ENCODE peak calls at places on chromosome 1, in five cellular contexts. One of them, this sample, is unnamed.

GRCh38 chr1:3084726-3085125 is 15.7 kb downstream of the PRDM16 start:
- DNase-seq in MCF 10A: no peak
- DNase-seq in psoas muscle: no peak
- DNase-seq in H1: no peak
- DNase-seq in neural crest cell: no peak
- DNase-seq in this sample: no peak

GRCh38 chr1:202632241-202632640 is 78.0 kb downstream of the SYT2 start:
- DNase-seq in H1: no peak
- DNase-seq in psoas muscle: peak
- DNase-seq in MCF 10A: no peak
- DNase-seq in neural crest cell: no peak
- DNase-seq in this sample: no peak

GRCh38 chr1:98709906-98710305 is 48.4 kb downstream of the SNX7 start:
- DNase-seq in psoas muscle: no peak
- DNase-seq in neural crest cell: no peak
- DNase-seq in MCF 10A: no peak
- DNase-seq in H1: no peak
- DNase-seq in this sample: no peak

GRCh38 chr1:220751130-220751529 is 3.0 kb downstream of the MTARC2 start:
- DNase-seq in H1: no peak
- DNase-seq in neural crest cell: no peak
- DNase-seq in MCF 10A: no peak
- DNase-seq in psoas muscle: no peak
- DNase-seq in this sample: no peak

GRCh38 chr1:94236630-94237290 is 624 bp downstream of the ARHGAP29 start:
- DNase-seq in neural crest cell: no peak
- DNase-seq in MCF 10A: peak
- DNase-seq in H1: no peak
- DNase-seq in psoas muscle: peak
- DNase-seq in this sample: no peak

GRCh38 chr1:214332950-214333798 is 52.2 kb downstream of the SMYD2 start:
- DNase-seq in H1: peak
- DNase-seq in MCF 10A: peak
- DNase-seq in neural crest cell: peak
- DNase-seq in psoas muscle: peak
- DNase-seq in this sample: no peak

GRCh38 chr1:219792337-219793021 is 135.9 kb downstream of the SLC30A10 start:
- DNase-seq in psoas muscle: no peak
- DNase-seq in H1: no peak
- DNase-seq in MCF 10A: no peak
- DNase-seq in neural crest cell: no peak
- DNase-seq in this sample: no peak

GRCh38 chr1:232655041-232655745 is 25.3 kb upstream of the SIPA1L2 start:
- DNase-seq in H1: no peak
- DNase-seq in psoas muscle: no peak
- DNase-seq in neural crest cell: no peak
- DNase-seq in MCF 10A: no peak
- DNase-seq in this sample: no peak

GRCh38 chr1:93880731-93881130 is 1.7 kb upstream of the DNTTIP2 start:
- DNase-seq in MCF 10A: no peak
- DNase-seq in psoas muscle: no peak
- DNase-seq in H1: no peak
- DNase-seq in neural crest cell: no peak
- DNase-seq in this sample: no peak

GRCh38 chr1:51690285-51690961 is 73.5 kb downstream of the OSBPL9 start:
- DNase-seq in psoas muscle: no peak
- DNase-seq in H1: no peak
- DNase-seq in MCF 10A: peak
- DNase-seq in neural crest cell: no peak
- DNase-seq in this sample: no peak

GRCh38 chr1:233075045-233075444 is 124.6 kb downstream of the NTPCR start:
- DNase-seq in H1: no peak
- DNase-seq in MCF 10A: peak
- DNase-seq in neural crest cell: no peak
- DNase-seq in psoas muscle: no peak
- DNase-seq in this sample: no peak

GRCh38 chr1:35499652-35500176 is 57.5 kb downstream of the KIAA0319L start:
- DNase-seq in neural crest cell: no peak
- DNase-seq in psoas muscle: no peak
- DNase-seq in MCF 10A: no peak
- DNase-seq in H1: no peak
- DNase-seq in this sample: no peak

GRCh38 chr1:33147997-33148314 is 33.9 kb downstream of the TRIM62 start:
- DNase-seq in psoas muscle: no peak
- DNase-seq in neural crest cell: no peak
- DNase-seq in MCF 10A: peak
- DNase-seq in H1: no peak
- DNase-seq in this sample: no peak

GRCh38 chr1:243316366-243316989 is 60.6 kb downstream of the SDCCAG8 start:
- DNase-seq in MCF 10A: no peak
- DNase-seq in H1: no peak
- DNase-seq in psoas muscle: no peak
- DNase-seq in neural crest cell: peak
- DNase-seq in this sample: no peak

GRCh38 chr1:43048601-43049011 is 89.9 kb upstream of the SLC2A1 start:
- DNase-seq in H1: no peak
- DNase-seq in MCF 10A: peak
- DNase-seq in psoas muscle: no peak
- DNase-seq in neural crest cell: no peak
- DNase-seq in this sample: no peak

GRCh38 chr1:115764541-115764940 is 4.0 kb downstream of the CASQ2 start:
- DNase-seq in H1: no peak
- DNase-seq in MCF 10A: peak
- DNase-seq in neural crest cell: peak
- DNase-seq in psoas muscle: no peak
- DNase-seq in this sample: no peak

GRCh38 chr1:194069168-194069830 is 882.9 kb upstream of the B3GALT2 start:
- DNase-seq in neural crest cell: no peak
- DNase-seq in H1: no peak
- DNase-seq in psoas muscle: no peak
- DNase-seq in MCF 10A: no peak
- DNase-seq in this sample: no peak

GRCh38 chr1:197486948-197487347 is 218.9 kb downstream of the CRB1 start:
- DNase-seq in psoas muscle: no peak
- DNase-seq in MCF 10A: peak
- DNase-seq in H1: no peak
- DNase-seq in neural crest cell: no peak
- DNase-seq in this sample: no peak

GRCh38 chr1:48052923-48053291 is 55.7 kb upstream of the TRABD2B start:
- DNase-seq in neural crest cell: no peak
- DNase-seq in H1: no peak
- DNase-seq in psoas muscle: no peak
- DNase-seq in MCF 10A: no peak
- DNase-seq in this sample: no peak

GRCh38 chr1:112744019-112744578 is 29.0 kb upstream of the PPM1J start:
- DNase-seq in H1: peak
- DNase-seq in MCF 10A: no peak
- DNase-seq in psoas muscle: no peak
- DNase-seq in neural crest cell: no peak
- DNase-seq in this sample: no peak
- TF ChIP-seq CTCF in H1: peak
- TF ChIP-seq CTCF in MCF 10A: no peak
- TF ChIP-seq CTCF in psoas muscle: peak
- TF ChIP-seq CTCF in neural crest cell: no peak
- TF ChIP-seq CTCF in this sample: no peak

DNA sequence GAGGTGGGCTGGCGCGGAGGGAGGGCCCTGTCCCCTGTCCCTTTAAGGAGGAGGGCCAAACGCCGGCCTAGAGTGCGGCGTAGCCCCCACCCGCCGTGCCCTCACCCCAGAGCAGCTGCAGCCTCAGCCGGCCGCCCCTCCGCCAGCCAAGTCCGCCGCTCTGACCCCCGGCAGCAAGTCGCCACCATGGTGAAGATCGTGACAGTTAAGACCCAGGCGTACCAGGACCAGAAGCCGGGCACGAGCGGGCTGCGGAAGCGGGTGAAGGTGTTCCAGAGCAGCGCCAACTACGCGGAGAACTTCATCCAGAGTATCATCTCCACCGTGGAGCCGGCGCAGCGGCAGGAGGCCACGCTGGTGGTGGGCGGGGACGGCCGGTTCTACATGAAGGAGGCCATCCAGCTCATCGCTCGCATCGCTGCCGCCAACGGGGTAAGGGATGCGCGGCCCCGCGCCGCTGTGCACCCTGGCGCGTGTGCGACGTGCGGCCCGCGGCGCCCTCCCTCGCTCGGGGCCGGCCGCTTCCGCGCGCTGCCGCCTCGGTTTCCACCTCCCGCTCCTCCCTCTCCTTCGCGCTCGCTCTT is at the start of gene PGM1:
- DNase-seq in neural crest cell: peak
- DNase-seq in psoas muscle: peak
- DNase-seq in MCF 10A: peak
- DNase-seq in H1: peak
- DNase-seq in this sample: peak
- TF ChIP-seq CTCF in neural crest cell: no peak
- TF ChIP-seq CTCF in psoas muscle: no peak
- TF ChIP-seq CTCF in MCF 10A: no peak
- TF ChIP-seq CTCF in H1: no peak
- TF ChIP-seq CTCF in this sample: no peak

GRCh38 chr1:16051039-16051438 is 7.5 kb downstream of the CLCNKB start:
- DNase-seq in psoas muscle: no peak
- DNase-seq in H1: no peak
- DNase-seq in neural crest cell: no peak
- DNase-seq in MCF 10A: no peak
- DNase-seq in this sample: no peak

GRCh38 chr1:16046865-16047264 is 3.3 kb downstream of the CLCNKB start:
- DNase-seq in psoas muscle: no peak
- DNase-seq in MCF 10A: no peak
- DNase-seq in H1: no peak
- DNase-seq in neural crest cell: no peak
- DNase-seq in this sample: no peak

GRCh38 chr1:16047791-16048475 is 4.4 kb downstream of the CLCNKB start:
- DNase-seq in psoas muscle: no peak
- DNase-seq in H1: no peak
- DNase-seq in neural crest cell: no peak
- DNase-seq in MCF 10A: no peak
- DNase-seq in this sample: no peak

GRCh38 chr1:16050328-16050727 is 6.7 kb downstream of the CLCNKB start:
- DNase-seq in neural crest cell: no peak
- DNase-seq in MCF 10A: no peak
- DNase-seq in H1: no peak
- DNase-seq in psoas muscle: no peak
- DNase-seq in this sample: no peak

DNA sequence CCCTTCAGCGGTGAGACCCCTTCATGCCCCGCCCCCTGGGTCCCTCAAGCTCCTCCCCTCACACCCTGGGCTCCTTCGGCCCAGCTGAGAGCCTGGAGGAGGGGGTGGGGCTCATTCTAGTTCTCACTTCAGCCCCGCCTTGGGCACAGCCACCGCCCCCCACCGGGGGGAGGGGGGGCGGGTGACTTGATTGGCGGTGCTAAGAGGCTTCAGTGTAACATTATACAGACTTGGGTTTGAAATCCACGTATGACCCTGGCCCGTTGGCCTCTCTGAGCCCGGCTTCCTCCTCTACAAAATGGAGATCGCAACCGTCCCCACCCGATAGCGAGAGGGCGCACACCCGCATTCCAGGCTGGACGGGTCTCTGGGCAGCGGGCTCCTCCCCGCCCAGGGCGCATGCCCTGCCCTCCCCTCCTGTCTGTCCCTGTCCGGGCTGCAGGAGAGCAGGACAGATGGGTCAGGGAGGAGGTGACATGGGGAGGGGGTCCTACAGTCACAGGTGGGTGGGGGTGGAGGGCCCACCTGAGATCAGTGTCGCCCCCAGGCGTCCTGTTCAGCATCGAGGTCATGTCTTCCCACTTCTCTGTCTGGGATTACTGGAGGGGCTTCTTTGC is 5.1 kb downstream of the CLCNKB start:
- DNase-seq in MCF 10A: no peak
- DNase-seq in H1: peak
- DNase-seq in psoas muscle: peak
- DNase-seq in neural crest cell: peak
- DNase-seq in this sample: peak
- TF ChIP-seq CTCF in MCF 10A: no peak
- TF ChIP-seq CTCF in H1: no peak
- TF ChIP-seq CTCF in psoas muscle: no peak
- TF ChIP-seq CTCF in neural crest cell: peak
- TF ChIP-seq CTCF in this sample: no peak

GRCh38 chr1:87495147-87495546 is 166.5 kb downstream of the LMO4 start:
- DNase-seq in H1: no peak
- DNase-seq in MCF 10A: no peak
- DNase-seq in psoas muscle: no peak
- DNase-seq in neural crest cell: no peak
- DNase-seq in this sample: no peak
- TF ChIP-seq CTCF in H1: no peak
- TF ChIP-seq CTCF in MCF 10A: no peak
- TF ChIP-seq CTCF in psoas muscle: no peak
- TF ChIP-seq CTCF in neural crest cell: no peak
- TF ChIP-seq CTCF in this sample: no peak

DNA sequence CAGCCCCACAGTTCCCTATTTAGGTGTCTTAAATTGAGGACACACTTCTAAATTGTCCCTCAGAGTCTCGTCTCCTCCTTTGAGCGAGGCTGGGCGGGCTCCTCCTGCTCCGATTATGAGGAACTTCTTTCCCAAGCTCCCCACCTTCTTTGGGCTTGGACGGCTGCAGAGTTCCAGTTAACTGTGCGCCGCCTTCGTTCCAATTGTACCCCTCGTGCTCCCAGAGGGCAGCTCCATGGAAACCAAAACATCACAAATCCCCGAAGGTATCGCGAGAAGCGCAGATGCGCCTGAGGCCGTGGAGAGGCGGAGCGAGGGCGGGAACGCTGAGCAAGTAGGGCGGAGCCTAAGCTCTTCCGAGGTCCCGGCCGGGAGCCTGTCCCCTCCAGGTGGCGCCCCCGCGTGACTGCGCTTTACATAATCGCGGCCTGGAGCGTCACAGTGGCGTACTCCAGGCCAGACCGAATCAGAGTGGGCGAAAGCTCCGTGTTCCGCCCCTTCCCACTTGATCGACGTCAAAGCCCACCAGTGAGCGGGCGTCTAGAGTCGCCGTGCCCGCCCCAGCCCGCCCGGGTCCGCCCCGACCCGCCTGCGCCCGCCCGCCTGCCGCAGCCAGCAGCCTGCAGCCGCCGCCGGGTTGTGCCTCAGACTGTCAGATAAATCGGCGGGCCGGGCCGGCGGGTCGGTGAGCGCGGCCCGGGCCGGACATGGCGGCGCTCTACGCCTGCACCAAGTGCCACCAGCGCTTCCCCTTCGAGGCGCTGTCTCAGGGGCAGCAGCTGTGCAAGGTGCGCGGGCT is at the start of gene FAM76A:
- DNase-seq in H1: peak
- DNase-seq in MCF 10A: peak
- DNase-seq in neural crest cell: peak
- DNase-seq in psoas muscle: peak
- DNase-seq in this sample: peak
- TF ChIP-seq CTCF in H1: no peak
- TF ChIP-seq CTCF in MCF 10A: peak
- TF ChIP-seq CTCF in neural crest cell: no peak
- TF ChIP-seq CTCF in psoas muscle: peak
- TF ChIP-seq CTCF in this sample: no peak

GRCh38 chr1:193031431-193031830 is 27.7 kb downstream of the UCHL5 start:
- DNase-seq in psoas muscle: no peak
- DNase-seq in neural crest cell: no peak
- DNase-seq in MCF 10A: peak
- DNase-seq in H1: no peak
- DNase-seq in this sample: no peak
- TF ChIP-seq CTCF in psoas muscle: no peak
- TF ChIP-seq CTCF in neural crest cell: peak
- TF ChIP-seq CTCF in MCF 10A: peak
- TF ChIP-seq CTCF in H1: no peak
- TF ChIP-seq CTCF in this sample: no peak

This sample was measured in activated B cell treated with CpG ODN at 0.5 μM for 24 hours.